ENCODE peak calls at places on chromosome 11, in nine cellular contexts. T is ovary, I is uterus, Z is AG10803, G is GM10248, D is endothelial cell, C is H9, M is WERI-Rb-1, J is PC-9. P is an unnamed sample.
A peak's percentile ranks its signal among the peaks of the same experiment; 100 is the strongest.

GRCh38 chr11:57202282-57202681 is 20.5 kb downstream of the LRRC55 start:
- DNase-seq in T (no peak), I (no peak), Z (no peak), G (no peak), D (no peak), C (no peak), M (no peak), J (no peak), P (no peak)

GRCh38 chr11:69938206-69938605 is 119.0 kb upstream of the FGF3 start:
- DNase-seq in T (no peak), I (no peak), Z (no peak), G (no peak), D (no peak), C (no peak), M (no peak), J (no peak), P (no peak)

GRCh38 chr11:132095230-132096165 is 725.1 kb downstream of the NTM start:
- DNase-seq in T (no peak), I (no peak), Z (no peak), G (no peak), D (no peak), C (no peak), M (no peak), J (no peak), P (no peak)

GRCh38 chr11:117217141-117217609 is 14.7 kb downstream of the PCSK7 start:
- DNase-seq in T (peak; percentile 37), I (peak; percentile 30), Z (peak; percentile 54), G (no peak), D (no peak), C (no peak), M (no peak), J (no peak), P (no peak)

GRCh38 chr11:76162336-76163288 is 43.7 kb downstream of the WNT11 start:
- DNase-seq in T (no peak), I (no peak), Z (no peak), G (no peak), D (no peak), C (no peak), M (peak; percentile 89), J (no peak), P (no peak)

GRCh38 chr11:67464411-67465189 is 4.5 kb downstream of the TMEM134 start:
- DNase-seq in T (peak; percentile 80), I (peak; percentile 72), Z (peak; percentile 57), G (peak; percentile 94), D (peak; percentile 82), C (peak; percentile 95), M (no peak), J (peak; percentile 91), P (peak; percentile 68)

GRCh38 chr11:113446938-113447337 is 28.3 kb downstream of the DRD2 start:
- DNase-seq in T (no peak), I (no peak), Z (no peak), G (no peak), D (no peak), C (no peak), M (peak; percentile 50), J (no peak), P (no peak)

GRCh38 chr11:118152020-118152551 is 537 bp downstream of the SCN4B start:
- DNase-seq in T (no peak), I (no peak), Z (no peak), G (no peak), D (no peak), C (peak; percentile 44), M (no peak), J (no peak), P (no peak)

GRCh38 chr11:126823271-126823670 is 177.3 kb downstream of the KIRREL3 start:
- DNase-seq in T (no peak), I (no peak), Z (no peak), G (no peak), D (no peak), C (no peak), M (no peak), J (no peak), P (no peak)

GRCh38 chr11:47233989-47234668 is 14.5 kb downstream of the ACP2 start:
- DNase-seq in T (peak; percentile 46), I (peak; percentile 33), Z (peak; percentile 80), G (no peak), D (peak; percentile 27), C (peak; percentile 50), M (peak; percentile 50), J (peak; percentile 89), P (no peak)

GRCh38 chr11:129317564-129317963 is 58.1 kb upstream of the BARX2 start:
- DNase-seq in T (no peak), I (no peak), Z (no peak), G (no peak), D (no peak), C (no peak), M (no peak), J (peak; percentile 90), P (no peak)

GRCh38 chr11:65204646-65205601 is 23.2 kb downstream of the CAPN1 start:
- DNase-seq in T (no peak), I (peak; percentile 15), Z (peak; percentile 20), G (peak; percentile 82), D (peak; percentile 79), C (peak; percentile 92), M (peak; percentile 82), J (no peak), P (peak; percentile 61)

DNA sequence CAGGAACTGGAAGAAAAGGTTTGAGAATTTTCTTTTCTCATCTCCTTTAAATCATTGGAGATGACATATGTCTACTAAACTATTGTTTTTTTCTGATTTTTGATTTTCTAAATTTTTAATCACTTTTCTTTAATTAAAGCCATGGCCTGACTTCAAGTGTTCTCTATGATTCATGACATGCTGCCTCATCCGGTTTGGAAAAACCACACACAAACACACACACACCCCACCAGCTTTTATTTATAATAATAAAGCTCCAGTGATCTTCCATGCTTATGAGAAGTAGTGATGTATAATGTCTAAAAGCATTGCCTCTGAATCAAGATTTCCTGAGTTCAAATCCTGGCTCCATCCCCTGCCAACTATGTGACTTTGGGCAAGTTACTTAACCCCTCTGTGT is 179.2 kb downstream of the SPON1 start:
- DNase-seq in T (no peak), I (no peak), Z (peak; percentile 5), G (no peak), D (no peak), C (no peak), M (no peak), J (no peak), P (no peak)
- TF ChIP-seq CTCF in T (no peak), I (no peak), Z (no peak), G (no peak), D (no peak), C (no peak), M (no peak), J (no peak), P (no peak)

GRCh38 chr11:10693509-10694071 is at the start of gene IRAG1:
- DNase-seq in T (peak; percentile 64), I (peak; percentile 80), Z (peak; percentile 67), G (no peak), D (no peak), C (no peak), M (peak; percentile 74), J (no peak), P (no peak)

GRCh38 chr11:10696797-10697620 is 3.5 kb upstream of the IRAG1 start:
- DNase-seq in T (no peak), I (no peak), Z (no peak), G (no peak), D (no peak), C (no peak), M (no peak), J (no peak), P (no peak)

GRCh38 chr11:10692716-10693115 is 839 bp downstream of the IRAG1 start:
- DNase-seq in T (no peak), I (no peak), Z (no peak), G (no peak), D (no peak), C (no peak), M (no peak), J (no peak), P (no peak)

GRCh38 chr11:10695821-10696220 is 2.3 kb upstream of the IRAG1 start:
- DNase-seq in T (no peak), I (no peak), Z (no peak), G (no peak), D (no peak), C (no peak), M (no peak), J (no peak), P (no peak)

DNA sequence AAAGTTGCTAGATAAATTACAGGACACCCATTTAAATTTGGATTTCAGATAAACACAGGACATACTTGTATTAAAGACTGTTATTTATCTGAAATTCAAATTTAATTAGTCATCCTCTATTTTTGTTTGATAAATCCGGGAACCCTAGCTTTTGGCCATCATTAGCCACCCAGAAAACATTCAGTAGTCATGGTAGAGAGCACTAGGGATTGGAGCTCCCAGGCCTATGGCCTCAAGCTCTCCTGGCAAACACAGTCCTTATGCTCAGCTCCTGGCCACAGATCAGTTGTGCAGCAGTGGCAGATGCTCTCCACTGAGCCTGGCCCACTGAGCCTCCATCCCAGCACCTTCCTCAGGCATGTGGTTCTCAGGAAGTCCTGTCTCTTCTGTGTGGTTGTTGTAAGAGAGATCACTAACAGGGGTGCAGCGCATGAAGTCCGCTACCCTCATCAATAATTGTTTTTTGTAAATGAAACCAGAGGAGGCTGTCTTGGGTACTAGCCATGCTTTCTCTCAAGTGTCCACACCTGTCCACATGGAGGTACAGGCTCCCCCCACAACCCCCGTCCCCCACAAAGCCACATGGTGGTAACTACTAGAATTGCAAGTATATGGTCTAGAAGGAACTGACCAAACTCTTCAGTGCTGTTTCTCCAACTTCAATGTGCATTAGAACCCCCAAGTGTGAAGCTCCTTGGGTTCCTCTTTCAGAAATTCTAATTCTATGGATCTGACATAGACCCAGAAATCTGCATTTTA is 1.1 kb upstream of the IRAG1 start:
- DNase-seq in T (no peak), I (no peak), Z (peak; percentile 71), G (no peak), D (no peak), C (no peak), M (no peak), J (no peak), P (no peak)
- TF ChIP-seq CTCF in T (no peak), I (no peak), Z (no peak), G (no peak), D (no peak), C (no peak), M (peak; percentile 1), J (no peak), P (no peak)

DNA sequence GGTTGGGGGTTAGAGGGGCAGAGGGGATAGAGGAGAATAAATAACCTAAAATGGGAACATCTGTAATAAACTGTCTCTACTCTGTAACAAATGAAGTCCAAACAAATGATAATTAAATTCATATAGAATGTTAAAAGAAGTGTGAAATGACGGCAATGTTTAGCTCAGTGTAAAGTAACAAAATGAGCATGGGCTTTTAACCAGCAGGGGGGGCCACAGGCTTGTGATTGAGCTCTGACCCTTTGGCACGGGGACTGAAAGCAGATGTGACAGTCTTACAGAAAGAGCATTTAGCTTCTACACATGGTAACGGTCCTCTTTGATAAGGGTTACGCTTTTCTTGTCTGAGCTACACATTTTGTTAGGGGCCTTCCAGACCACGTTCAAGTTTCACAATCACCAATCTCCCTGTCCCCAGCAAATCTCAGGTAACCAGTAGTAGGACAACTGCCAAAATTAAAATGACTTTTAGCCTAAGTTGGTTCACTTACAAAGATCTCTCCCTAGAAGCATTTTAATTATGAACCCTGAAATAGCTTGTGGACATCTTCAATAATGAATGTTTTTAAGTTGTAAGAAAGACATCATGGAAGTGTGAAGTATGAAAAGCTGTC is 262.5 kb downstream of the DCDC1 start:
- DNase-seq in T (peak; percentile 50), I (peak; percentile 14), Z (peak; percentile 43), G (peak; percentile 26), D (peak; percentile 77), C (peak; percentile 67), M (peak; percentile 80), J (peak; percentile 42), P (peak; percentile 85)
- TF ChIP-seq CTCF in T (no peak), I (peak; percentile 27), Z (peak; percentile 67), G (peak; percentile 60), D (peak; percentile 78), C (peak; percentile 91), M (peak; percentile 76), J (peak; percentile 87), P (peak; percentile 90)

GRCh38 chr11:11987503-11988022 is 20.9 kb downstream of the DKK3 start:
- DNase-seq in T (no peak), I (no peak), Z (peak; percentile 62), G (no peak), D (no peak), C (peak; percentile 27), M (no peak), J (peak; percentile 47), P (no peak)
- TF ChIP-seq CTCF in T (no peak), I (peak; percentile 7), Z (peak; percentile 67), G (no peak), D (peak; percentile 63), C (peak; percentile 59), M (no peak), J (peak; percentile 62), P (peak; percentile 60)